ENCODE peak calls at places on chromosomes 11 and 22, in four cellular contexts. One of them, this sample, is unnamed.

GRCh38 chr22:44988671-44989070 is 21.1 kb downstream of the PHF21B start:
- DNase-seq in stimulated activated CD4-positive, alpha-beta T cell treated with anti-CD3 and anti-CD28 coated beads, Interleukin-2, amount 100 ng/mL, for 48 hours: no peak
- DNase-seq in iPS-NIHi11: no peak
- DNase-seq in activated T-cell treated with anti-CD3 and anti-CD28 coated beads for 1 hour: no peak
- DNase-seq in this sample: no peak

GRCh38 chr11:23540101-23540561 is 679.9 kb upstream of the CCDC179 start:
- DNase-seq in stimulated activated CD4-positive, alpha-beta T cell treated with anti-CD3 and anti-CD28 coated beads, Interleukin-2, amount 100 ng/mL, for 48 hours: no peak
- DNase-seq in iPS-NIHi11: peak
- DNase-seq in activated T-cell treated with anti-CD3 and anti-CD28 coated beads for 1 hour: no peak
- DNase-seq in this sample: no peak

GRCh38 chr22:45649809-45650208 is 21.8 kb upstream of the ATXN10 start:
- DNase-seq in stimulated activated CD4-positive, alpha-beta T cell treated with anti-CD3 and anti-CD28 coated beads, Interleukin-2, amount 100 ng/mL, for 48 hours: no peak
- DNase-seq in iPS-NIHi11: no peak
- DNase-seq in activated T-cell treated with anti-CD3 and anti-CD28 coated beads for 1 hour: no peak
- DNase-seq in this sample: no peak

GRCh38 chr22:17629646-17630045 is 1.1 kb upstream of the ATP6V1E1 start:
- DNase-seq in stimulated activated CD4-positive, alpha-beta T cell treated with anti-CD3 and anti-CD28 coated beads, Interleukin-2, amount 100 ng/mL, for 48 hours: no peak
- DNase-seq in iPS-NIHi11: no peak
- DNase-seq in activated T-cell treated with anti-CD3 and anti-CD28 coated beads for 1 hour: no peak
- DNase-seq in this sample: no peak

GRCh38 chr22:43500792-43501785 is 89.3 kb downstream of the MPPED1 start:
- DNase-seq in stimulated activated CD4-positive, alpha-beta T cell treated with anti-CD3 and anti-CD28 coated beads, Interleukin-2, amount 100 ng/mL, for 48 hours: no peak
- DNase-seq in iPS-NIHi11: no peak
- DNase-seq in activated T-cell treated with anti-CD3 and anti-CD28 coated beads for 1 hour: no peak
- DNase-seq in this sample: no peak

GRCh38 chr11:70739091-70739490 is 340.8 kb downstream of the CTTN start:
- DNase-seq in stimulated activated CD4-positive, alpha-beta T cell treated with anti-CD3 and anti-CD28 coated beads, Interleukin-2, amount 100 ng/mL, for 48 hours: no peak
- DNase-seq in iPS-NIHi11: no peak
- DNase-seq in activated T-cell treated with anti-CD3 and anti-CD28 coated beads for 1 hour: no peak
- DNase-seq in this sample: no peak

GRCh38 chr22:35784633-35785032 is 67.0 kb downstream of the APOL5 start:
- DNase-seq in stimulated activated CD4-positive, alpha-beta T cell treated with anti-CD3 and anti-CD28 coated beads, Interleukin-2, amount 100 ng/mL, for 48 hours: no peak
- DNase-seq in iPS-NIHi11: no peak
- DNase-seq in activated T-cell treated with anti-CD3 and anti-CD28 coated beads for 1 hour: no peak
- DNase-seq in this sample: no peak

GRCh38 chr22:29370556-29370955 is 17.8 kb downstream of the AP1B1 start:
- DNase-seq in stimulated activated CD4-positive, alpha-beta T cell treated with anti-CD3 and anti-CD28 coated beads, Interleukin-2, amount 100 ng/mL, for 48 hours: no peak
- DNase-seq in iPS-NIHi11: peak
- DNase-seq in activated T-cell treated with anti-CD3 and anti-CD28 coated beads for 1 hour: no peak
- DNase-seq in this sample: no peak

GRCh38 chr11:11010624-11011127 is 152.8 kb upstream of the ZBED5 start:
- DNase-seq in stimulated activated CD4-positive, alpha-beta T cell treated with anti-CD3 and anti-CD28 coated beads, Interleukin-2, amount 100 ng/mL, for 48 hours: no peak
- DNase-seq in iPS-NIHi11: peak
- DNase-seq in activated T-cell treated with anti-CD3 and anti-CD28 coated beads for 1 hour: no peak
- DNase-seq in this sample: no peak

GRCh38 chr22:49597428-49598039 is 230.1 kb downstream of the BRD1 start:
- DNase-seq in stimulated activated CD4-positive, alpha-beta T cell treated with anti-CD3 and anti-CD28 coated beads, Interleukin-2, amount 100 ng/mL, for 48 hours: no peak
- DNase-seq in iPS-NIHi11: no peak
- DNase-seq in activated T-cell treated with anti-CD3 and anti-CD28 coated beads for 1 hour: no peak
- DNase-seq in this sample: no peak

GRCh38 chr11:86644291-86644690 is 28.1 kb downstream of the ME3 start:
- DNase-seq in stimulated activated CD4-positive, alpha-beta T cell treated with anti-CD3 and anti-CD28 coated beads, Interleukin-2, amount 100 ng/mL, for 48 hours: no peak
- DNase-seq in iPS-NIHi11: no peak
- DNase-seq in activated T-cell treated with anti-CD3 and anti-CD28 coated beads for 1 hour: no peak
- DNase-seq in this sample: no peak

GRCh38 chr22:46445771-46446485 is 91.5 kb downstream of the CELSR1 start:
- DNase-seq in stimulated activated CD4-positive, alpha-beta T cell treated with anti-CD3 and anti-CD28 coated beads, Interleukin-2, amount 100 ng/mL, for 48 hours: no peak
- DNase-seq in iPS-NIHi11: no peak
- DNase-seq in activated T-cell treated with anti-CD3 and anti-CD28 coated beads for 1 hour: no peak
- DNase-seq in this sample: no peak

GRCh38 chr11:43989162-43989961 is 46.9 kb downstream of the C11orf96 start:
- DNase-seq in stimulated activated CD4-positive, alpha-beta T cell treated with anti-CD3 and anti-CD28 coated beads, Interleukin-2, amount 100 ng/mL, for 48 hours: no peak
- DNase-seq in iPS-NIHi11: no peak
- DNase-seq in activated T-cell treated with anti-CD3 and anti-CD28 coated beads for 1 hour: no peak
- DNase-seq in this sample: no peak

GRCh38 chr22:38196791-38197429 is 4.9 kb upstream of the MAFF start:
- DNase-seq in stimulated activated CD4-positive, alpha-beta T cell treated with anti-CD3 and anti-CD28 coated beads, Interleukin-2, amount 100 ng/mL, for 48 hours: no peak
- DNase-seq in iPS-NIHi11: no peak
- DNase-seq in activated T-cell treated with anti-CD3 and anti-CD28 coated beads for 1 hour: no peak
- DNase-seq in this sample: no peak

GRCh38 chr11:65719887-65720236 is 736 bp downstream of the RNASEH2C start:
- DNase-seq in stimulated activated CD4-positive, alpha-beta T cell treated with anti-CD3 and anti-CD28 coated beads, Interleukin-2, amount 100 ng/mL, for 48 hours: no peak
- DNase-seq in iPS-NIHi11: no peak
- DNase-seq in activated T-cell treated with anti-CD3 and anti-CD28 coated beads for 1 hour: no peak
- DNase-seq in this sample: no peak

GRCh38 chr11:62721994-62722393 is 5.3 kb downstream of the HNRNPUL2 start:
- DNase-seq in stimulated activated CD4-positive, alpha-beta T cell treated with anti-CD3 and anti-CD28 coated beads, Interleukin-2, amount 100 ng/mL, for 48 hours: no peak
- DNase-seq in iPS-NIHi11: no peak
- DNase-seq in activated T-cell treated with anti-CD3 and anti-CD28 coated beads for 1 hour: no peak
- DNase-seq in this sample: no peak

GRCh38 chr11:77779935-77780334 is 40.6 kb downstream of the RSF1 start:
- DNase-seq in stimulated activated CD4-positive, alpha-beta T cell treated with anti-CD3 and anti-CD28 coated beads, Interleukin-2, amount 100 ng/mL, for 48 hours: no peak
- DNase-seq in iPS-NIHi11: peak
- DNase-seq in activated T-cell treated with anti-CD3 and anti-CD28 coated beads for 1 hour: no peak
- DNase-seq in this sample: no peak

GRCh38 chr11:132045116-132045515 is 674.7 kb downstream of the NTM start:
- DNase-seq in stimulated activated CD4-positive, alpha-beta T cell treated with anti-CD3 and anti-CD28 coated beads, Interleukin-2, amount 100 ng/mL, for 48 hours: no peak
- DNase-seq in iPS-NIHi11: no peak
- DNase-seq in activated T-cell treated with anti-CD3 and anti-CD28 coated beads for 1 hour: no peak
- DNase-seq in this sample: no peak

GRCh38 chr11:69280994-69281393 is 13.0 kb upstream of the MYEOV start:
- DNase-seq in stimulated activated CD4-positive, alpha-beta T cell treated with anti-CD3 and anti-CD28 coated beads, Interleukin-2, amount 100 ng/mL, for 48 hours: no peak
- DNase-seq in iPS-NIHi11: no peak
- DNase-seq in activated T-cell treated with anti-CD3 and anti-CD28 coated beads for 1 hour: no peak
- DNase-seq in this sample: no peak

GRCh38 chr11:45853616-45854219 is 6.4 kb downstream of the CRY2 start:
- DNase-seq in stimulated activated CD4-positive, alpha-beta T cell treated with anti-CD3 and anti-CD28 coated beads, Interleukin-2, amount 100 ng/mL, for 48 hours: no peak
- DNase-seq in iPS-NIHi11: no peak
- DNase-seq in activated T-cell treated with anti-CD3 and anti-CD28 coated beads for 1 hour: no peak
- DNase-seq in this sample: no peak

GRCh38 chr11:55714982-55715888 is 53.2 kb downstream of the OR4C6 start:
- DNase-seq in stimulated activated CD4-positive, alpha-beta T cell treated with anti-CD3 and anti-CD28 coated beads, Interleukin-2, amount 100 ng/mL, for 48 hours: no peak
- DNase-seq in iPS-NIHi11: no peak
- DNase-seq in activated T-cell treated with anti-CD3 and anti-CD28 coated beads for 1 hour: no peak
- DNase-seq in this sample: no peak

GRCh38 chr11:119618208-119618909 is 110.6 kb downstream of the NECTIN1 start:
- DNase-seq in stimulated activated CD4-positive, alpha-beta T cell treated with anti-CD3 and anti-CD28 coated beads, Interleukin-2, amount 100 ng/mL, for 48 hours: no peak
- DNase-seq in iPS-NIHi11: no peak
- DNase-seq in activated T-cell treated with anti-CD3 and anti-CD28 coated beads for 1 hour: no peak
- DNase-seq in this sample: no peak

GRCh38 chr11:3865388-3866193 is 10.1 kb downstream of the STIM1 start:
- DNase-seq in stimulated activated CD4-positive, alpha-beta T cell treated with anti-CD3 and anti-CD28 coated beads, Interleukin-2, amount 100 ng/mL, for 48 hours: no peak
- DNase-seq in iPS-NIHi11: no peak
- DNase-seq in activated T-cell treated with anti-CD3 and anti-CD28 coated beads for 1 hour: no peak
- DNase-seq in this sample: no peak

GRCh38 chr11:115085461-115086220 is 407.3 kb downstream of the NXPE2 start:
- DNase-seq in stimulated activated CD4-positive, alpha-beta T cell treated with anti-CD3 and anti-CD28 coated beads, Interleukin-2, amount 100 ng/mL, for 48 hours: no peak
- DNase-seq in iPS-NIHi11: no peak
- DNase-seq in activated T-cell treated with anti-CD3 and anti-CD28 coated beads for 1 hour: no peak
- DNase-seq in this sample: no peak

GRCh38 chr11:96328395-96329010 is 14.5 kb downstream of the MAML2 start:
- DNase-seq in stimulated activated CD4-positive, alpha-beta T cell treated with anti-CD3 and anti-CD28 coated beads, Interleukin-2, amount 100 ng/mL, for 48 hours: no peak
- DNase-seq in iPS-NIHi11: no peak
- DNase-seq in activated T-cell treated with anti-CD3 and anti-CD28 coated beads for 1 hour: no peak
- DNase-seq in this sample: no peak

GRCh38 chr22:31350410-31350863 is 4.3 kb upstream of the PATZ1 start:
- DNase-seq in stimulated activated CD4-positive, alpha-beta T cell treated with anti-CD3 and anti-CD28 coated beads, Interleukin-2, amount 100 ng/mL, for 48 hours: no peak
- DNase-seq in iPS-NIHi11: peak
- DNase-seq in activated T-cell treated with anti-CD3 and anti-CD28 coated beads for 1 hour: no peak
- DNase-seq in this sample: no peak

GRCh38 chr11:29280452-29280851 is 736.4 kb downstream of the KCNA4 start:
- DNase-seq in stimulated activated CD4-positive, alpha-beta T cell treated with anti-CD3 and anti-CD28 coated beads, Interleukin-2, amount 100 ng/mL, for 48 hours: no peak
- DNase-seq in iPS-NIHi11: no peak
- DNase-seq in activated T-cell treated with anti-CD3 and anti-CD28 coated beads for 1 hour: no peak
- DNase-seq in this sample: no peak

GRCh38 chr22:38655532-38656255 is 498 bp downstream of the FAM227A start:
- DNase-seq in stimulated activated CD4-positive, alpha-beta T cell treated with anti-CD3 and anti-CD28 coated beads, Interleukin-2, amount 100 ng/mL, for 48 hours: no peak
- DNase-seq in iPS-NIHi11: no peak
- DNase-seq in activated T-cell treated with anti-CD3 and anti-CD28 coated beads for 1 hour: no peak
- DNase-seq in this sample: no peak

GRCh38 chr22:40009231-40009769 is 14.5 kb downstream of the FAM83F start:
- DNase-seq in stimulated activated CD4-positive, alpha-beta T cell treated with anti-CD3 and anti-CD28 coated beads, Interleukin-2, amount 100 ng/mL, for 48 hours: no peak
- DNase-seq in iPS-NIHi11: peak
- DNase-seq in activated T-cell treated with anti-CD3 and anti-CD28 coated beads for 1 hour: no peak
- DNase-seq in this sample: no peak

GRCh38 chr22:28052818-28053217 is 133.8 kb upstream of the PITPNB start:
- DNase-seq in stimulated activated CD4-positive, alpha-beta T cell treated with anti-CD3 and anti-CD28 coated beads, Interleukin-2, amount 100 ng/mL, for 48 hours: no peak
- DNase-seq in iPS-NIHi11: no peak
- DNase-seq in activated T-cell treated with anti-CD3 and anti-CD28 coated beads for 1 hour: no peak
- DNase-seq in this sample: no peak

GRCh38 chr11:95143106-95143681 is 53.5 kb downstream of the ENDOD1 start:
- DNase-seq in stimulated activated CD4-positive, alpha-beta T cell treated with anti-CD3 and anti-CD28 coated beads, Interleukin-2, amount 100 ng/mL, for 48 hours: no peak
- DNase-seq in iPS-NIHi11: no peak
- DNase-seq in activated T-cell treated with anti-CD3 and anti-CD28 coated beads for 1 hour: no peak
- DNase-seq in this sample: no peak

GRCh38 chr22:17952273-17952801 is 72.0 kb downstream of the MICAL3 start:
- DNase-seq in stimulated activated CD4-positive, alpha-beta T cell treated with anti-CD3 and anti-CD28 coated beads, Interleukin-2, amount 100 ng/mL, for 48 hours: no peak
- DNase-seq in iPS-NIHi11: no peak
- DNase-seq in activated T-cell treated with anti-CD3 and anti-CD28 coated beads for 1 hour: no peak
- DNase-seq in this sample: no peak

This sample was measured in activated gamma-delta T cell treated with Interleukin-2 at 50 U/mL for 16 hours.